ENCODE peak calls at places on chromosomes 6 and 20, in five cellular contexts. O is cardiac muscle cell, I is bronchial epithelial cell, F is hepatocyte, J is fibroblast of mammary gland. B is an unnamed sample.

GRCh38 chr6:63788569-63788968 is 153.0 kb downstream of the PHF3 start:
- DNase-seq in O (no peak), I (no peak), F (no peak), J (no peak), B (no peak)

GRCh38 chr20:53879048-53879684 is 191.2 kb downstream of the BCAS1 start:
- DNase-seq in O (no peak), I (no peak), F (no peak), J (no peak), B (no peak)

GRCh38 chr6:18207949-18208348 is 52.7 kb downstream of the KDM1B start:
- DNase-seq in O (no peak), I (no peak), F (no peak), J (no peak), B (no peak)

GRCh38 chr6:125166711-125167110 is 13.1 kb downstream of the TPD52L1 start:
- DNase-seq in O (no peak), I (no peak), F (no peak), J (no peak), B (no peak)

GRCh38 chr6:17705428-17705777 is 1.3 kb downstream of the NUP153 start:
- DNase-seq in O (peak; percentile 84), I (peak; percentile 60), F (peak; percentile 51), J (peak; percentile 78), B (peak; percentile 48)

GRCh38 chr6:161272600-161273355 is 1.1 kb downstream of the AGPAT4 start:
- DNase-seq in O (peak; percentile 49), I (peak; percentile 53), F (peak; percentile 51), J (peak; percentile 75), B (no peak)

GRCh38 chr6:44037847-44038542 is 89.3 kb downstream of the MRPL14 start:
- DNase-seq in O (no peak), I (no peak), F (no peak), J (no peak), B (no peak)

GRCh38 chr6:41239467-41240159 is 11.5 kb downstream of the TREML4 start:
- DNase-seq in O (no peak), I (no peak), F (no peak), J (no peak), B (no peak)

GRCh38 chr6:28985396-28986164 is 19.5 kb downstream of the ZNF311 start:
- DNase-seq in O (peak; percentile 98), I (peak; percentile 97), F (peak; percentile 96), J (peak; percentile 99), B (no peak)

GRCh38 chr6:62367601-62368000 is 81.6 kb upstream of the KHDRBS2 start:
- DNase-seq in O (no peak), I (no peak), F (no peak), J (no peak), B (peak; percentile 19)

GRCh38 chr6:2684059-2684749 is 66.5 kb downstream of the MYLK4 start:
- DNase-seq in O (peak; percentile 55), I (peak; percentile 83), F (no peak), J (peak; percentile 50), B (no peak)

GRCh38 chr6:33073431-33073871 is at the start of gene HLA-DPA1:
- DNase-seq in O (peak; percentile 44), I (peak; percentile 27), F (no peak), J (peak; percentile 12), B (peak; percentile 89)

GRCh38 chr6:11202513-11203305 is 29.8 kb downstream of the NEDD9 start:
- DNase-seq in O (peak; percentile 25), I (no peak), F (no peak), J (no peak), B (no peak)

GRCh38 chr6:139030211-139030530 is 1.6 kb downstream of the ABRACL start:
- DNase-seq in O (no peak), I (no peak), F (no peak), J (no peak), B (no peak)

GRCh38 chr6:87483929-87484328 is 11.2 kb downstream of the SLC35A1 start:
- DNase-seq in O (peak; percentile 51), I (peak; percentile 35), F (peak; percentile 83), J (peak; percentile 66), B (no peak)

GRCh38 chr6:140602843-140603242 is 1228.4 kb upstream of the CITED2 start:
- DNase-seq in O (no peak), I (no peak), F (no peak), J (peak; percentile 27), B (no peak)

GRCh38 chr6:5626727-5627426 is 365.6 kb downstream of the FARS2 start:
- DNase-seq in O (no peak), I (no peak), F (no peak), J (no peak), B (peak; percentile 42)

GRCh38 chr20:32213870-32214269 is 6.2 kb downstream of the POFUT1 start:
- DNase-seq in O (no peak), I (no peak), F (no peak), J (no peak), B (no peak)

GRCh38 chr20:49100934-49101333 is 54.8 kb downstream of the CSE1L start:
- DNase-seq in O (no peak), I (no peak), F (no peak), J (no peak), B (peak; percentile 25)

GRCh38 chr6:33297956-33298772 is 578 bp downstream of the RGL2 start:
- DNase-seq in O (peak; percentile 87), I (peak; percentile 93), F (peak; percentile 79), J (peak; percentile 80), B (peak; percentile 84)

GRCh38 chr20:2387180-2387577 is 6.5 kb downstream of the TGM6 start:
- DNase-seq in O (peak; percentile 10), I (peak; percentile 49), F (peak; percentile 23), J (peak; percentile 43), B (peak; percentile 68)

GRCh38 chr6:163118941-163119340 is 295.6 kb upstream of the QKI start:
- DNase-seq in O (no peak), I (no peak), F (no peak), J (no peak), B (no peak)

GRCh38 chr6:163123098-163123497 is 291.4 kb upstream of the QKI start:
- DNase-seq in O (no peak), I (no peak), F (no peak), J (no peak), B (no peak)

GRCh38 chr6:163122365-163122764 is 292.2 kb upstream of the QKI start:
- DNase-seq in O (no peak), I (no peak), F (no peak), J (no peak), B (no peak)

GRCh38 chr6:163120223-163120622 is 294.3 kb upstream of the QKI start:
- DNase-seq in O (no peak), I (no peak), F (no peak), J (no peak), B (no peak)
- TF ChIP-seq CTCF in O (no peak), I (no peak), F (no peak), J (no peak), B (no peak)

GRCh38 chr6:82017773-82018172 is 229.8 kb downstream of the IBTK start:
- DNase-seq in O (no peak), I (no peak), F (no peak), J (peak; percentile 41), B (no peak)

GRCh38 chr6:82013561-82014275 is 233.8 kb downstream of the IBTK start:
- DNase-seq in O (peak; percentile 61), I (peak; percentile 79), F (no peak), J (peak; percentile 92), B (no peak)

GRCh38 chr6:82017316-82017715 is 230.2 kb downstream of the IBTK start:
- DNase-seq in O (peak; percentile 86), I (peak; percentile 98), F (peak; percentile 85), J (peak; percentile 99), B (no peak)

GRCh38 chr6:82015043-82015442 is 232.5 kb downstream of the IBTK start:
- DNase-seq in O (no peak), I (peak; percentile 63), F (no peak), J (peak; percentile 63), B (no peak)

DNA sequence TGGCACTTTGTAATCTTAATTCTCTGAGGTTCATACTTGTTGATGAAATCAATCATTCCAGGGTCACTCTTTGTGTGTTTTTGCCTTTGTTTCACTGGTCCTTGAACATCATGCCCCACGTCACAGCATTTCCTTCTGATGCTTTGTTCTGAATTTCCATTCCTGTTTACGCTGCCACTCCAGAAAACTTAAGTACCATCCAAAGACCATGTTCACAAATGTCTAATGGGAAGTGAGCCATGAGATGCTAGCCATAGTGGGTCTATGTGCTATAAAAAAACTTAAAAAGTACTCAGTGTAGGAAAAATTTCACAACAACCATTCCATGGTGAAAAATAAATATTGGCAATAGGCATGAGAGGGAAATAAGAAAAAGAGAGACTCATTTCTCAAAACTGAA is 232.0 kb downstream of the IBTK start:
- DNase-seq in O (no peak), I (no peak), F (no peak), J (no peak), B (no peak)
- TF ChIP-seq CTCF in O (no peak), I (no peak), F (no peak), J (no peak), B (no peak)

GRCh38 chr6:134146268-134147032 is 94.0 kb upstream of the SLC2A12 start:
- DNase-seq in O (peak; percentile 30), I (no peak), F (no peak), J (no peak), B (no peak)

GRCh38 chr6:134147033-134147533 is 94.7 kb upstream of the SLC2A12 start:
- DNase-seq in O (no peak), I (no peak), F (no peak), J (no peak), B (no peak)

GRCh38 chr6:134148566-134148965 is 96.1 kb upstream of the SLC2A12 start:
- DNase-seq in O (no peak), I (no peak), F (no peak), J (no peak), B (no peak)

DNA sequence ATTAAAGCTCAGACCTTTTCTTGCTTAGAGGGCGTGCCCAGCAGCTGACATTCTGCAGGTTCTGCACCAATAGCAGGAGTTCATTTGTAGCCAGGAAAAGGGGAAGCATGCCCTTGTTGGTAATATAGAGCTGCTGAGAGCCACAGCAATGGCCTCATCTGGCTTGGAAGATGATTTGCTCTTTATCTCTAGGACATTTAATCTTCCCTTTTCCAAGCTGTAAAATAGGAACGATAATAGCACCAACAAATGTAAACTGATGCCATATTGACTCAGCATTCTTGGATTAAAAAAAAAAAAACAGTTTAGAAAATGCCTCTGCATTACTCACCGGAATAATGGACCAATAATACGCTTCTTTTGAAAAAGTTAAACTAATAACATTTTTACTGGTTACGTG is 93.4 kb upstream of the SLC2A12 start:
- DNase-seq in O (peak; percentile 69), I (no peak), F (no peak), J (peak; percentile 64), B (no peak)
- TF ChIP-seq CTCF in O (no peak), I (no peak), F (no peak), J (no peak), B (no peak)

DNA sequence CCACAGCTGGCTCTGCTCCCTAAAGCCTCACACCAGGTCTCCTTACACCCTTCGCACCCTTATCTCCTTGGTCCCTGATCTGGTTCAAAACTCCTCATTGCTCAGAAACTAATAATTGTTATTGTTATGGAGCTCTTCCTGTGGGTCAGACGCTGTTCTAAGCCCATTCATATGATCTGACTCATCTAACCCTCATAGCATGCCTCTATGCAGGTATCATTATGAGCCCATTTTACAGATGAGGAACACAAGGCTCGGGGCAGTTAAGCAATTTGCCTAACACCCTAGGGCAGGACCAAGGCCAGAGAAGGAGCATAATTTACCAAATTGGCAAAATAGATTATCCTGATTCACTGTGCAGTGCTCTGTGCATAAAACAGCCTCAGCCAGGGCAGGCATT is 51.8 kb upstream of the CCDC167 start:
- DNase-seq in O (no peak), I (no peak), F (no peak), J (no peak), B (no peak)
- TF ChIP-seq CTCF in O (no peak), I (no peak), F (no peak), J (no peak), B (no peak)

B was measured in GM20000.